ENCODE peak calls at places on chromosomes 6 and 20, in four cellular contexts. J, K, C and Y are unnamed samples.
A peak's percentile ranks its signal among the peaks of the same experiment; 100 is the strongest.

GRCh38 chr6:52089758-52090348 is 2.4 kb upstream of the PKHD1 start:
- DNase-seq in K (peak; percentile 57), J (no peak), C (no peak), Y (no peak)

GRCh38 chr6:146620655-146621054 is 21.9 kb downstream of the ADGB start:
- DNase-seq in K (no peak), J (no peak), C (no peak), Y (no peak)

GRCh38 chr20:17498181-17498580 is 33.0 kb downstream of the BFSP1 start:
- DNase-seq in C (no peak), J (peak; percentile 25), K (peak; percentile 10), Y (no peak)

GRCh38 chr20:44540834-44541233 is 19.0 kb upstream of the SERINC3 start:
- DNase-seq in C (no peak), K (no peak), J (peak; percentile 42), Y (no peak)

GRCh38 chr6:170584954-170585498 is 589 bp upstream of the PDCD2 start:
- DNase-seq in J (no peak), C (no peak), K (no peak), Y (no peak)

GRCh38 chr6:33785766-33786165 is 3.2 kb downstream of the LEMD2 start:
- DNase-seq in C (peak; percentile 83), J (peak; percentile 92), K (no peak), Y (no peak)

GRCh38 chr20:50366270-50367103 is 143.7 kb upstream of the PTPN1 start:
- DNase-seq in K (peak; percentile 88), J (no peak), C (no peak), Y (no peak)

GRCh38 chr20:24721891-24722530 is 227.1 kb upstream of the CST7 start:
- DNase-seq in K (peak; percentile 4), J (no peak), C (no peak), Y (no peak)

GRCh38 chr6:105921781-105922180 is 164.4 kb upstream of the PRDM1 start:
- DNase-seq in C (no peak), J (no peak), K (no peak), Y (no peak)

GRCh38 chr6:42154461-42155209 is 12.2 kb upstream of the C6orf132 start:
- DNase-seq in C (no peak), K (no peak), J (no peak), Y (no peak)

GRCh38 chr6:166615059-166615770 is 11.8 kb downstream of the RPS6KA2 start:
- DNase-seq in C (no peak), J (no peak), K (no peak), Y (no peak)

DNA sequence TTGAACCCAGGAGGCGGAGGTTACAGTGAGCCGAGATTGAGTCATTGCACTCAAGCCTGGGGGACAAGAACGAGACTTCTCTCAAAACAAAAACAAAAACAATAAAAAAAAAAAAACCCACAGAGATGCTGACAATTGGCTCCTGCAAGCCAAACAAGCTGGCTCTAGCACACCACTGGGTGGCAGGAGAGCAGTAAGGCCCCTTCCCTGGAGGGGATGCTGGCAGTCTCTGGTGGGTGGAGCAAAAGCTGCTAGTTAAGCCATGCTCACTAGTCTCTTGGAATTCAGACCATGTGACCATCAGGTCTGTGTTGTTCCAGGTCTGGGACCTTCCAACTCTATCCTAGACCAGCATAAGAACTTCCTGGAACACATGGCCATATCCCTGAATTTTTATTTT is 18.9 kb upstream of the DSN1 start:
- DNase-seq in C (no peak), J (peak; percentile 76), K (no peak), Y (no peak)
- TF ChIP-seq CTCF in C (peak; percentile 59), J (peak; percentile 73), K (no peak), Y (no peak)

DNA sequence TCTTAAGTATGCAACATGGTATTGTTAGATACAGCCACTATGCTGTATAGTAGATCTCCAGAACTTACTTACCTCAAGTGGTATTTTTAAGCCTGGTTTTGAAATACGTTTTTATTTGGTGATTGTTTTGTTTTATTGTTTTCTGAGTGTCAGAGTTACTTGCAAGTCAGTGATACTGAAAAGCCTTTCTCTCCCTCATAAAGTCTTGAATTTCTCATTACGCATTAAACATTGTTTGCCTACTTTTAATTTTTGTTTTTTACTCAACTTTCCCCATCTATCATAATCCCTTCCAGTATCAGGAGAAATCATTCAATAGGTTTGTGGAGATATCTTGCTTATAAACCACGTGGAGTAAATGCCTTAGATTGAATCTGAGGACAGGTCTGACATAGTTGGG is 214.9 kb downstream of the DOK5 start:
- DNase-seq in C (no peak), K (no peak), J (no peak), Y (no peak)
- TF ChIP-seq CTCF in C (no peak), K (no peak), J (no peak), Y (no peak)

GRCh38 chr20:45882469-45883099 is 1.6 kb downstream of the ZSWIM1 start:
- DNase-seq in J (no peak), K (no peak), C (no peak), Y (no peak)
- TF ChIP-seq CTCF in J (no peak), K (no peak), C (no peak), Y (no peak)

GRCh38 chr6:66496659-66497058 is 789.6 kb upstream of the EYS start:
- DNase-seq in C (no peak), K (no peak), J (no peak), Y (no peak)
- TF ChIP-seq CTCF in C (no peak), K (no peak), J (peak; percentile 18), Y (no peak)

DNA sequence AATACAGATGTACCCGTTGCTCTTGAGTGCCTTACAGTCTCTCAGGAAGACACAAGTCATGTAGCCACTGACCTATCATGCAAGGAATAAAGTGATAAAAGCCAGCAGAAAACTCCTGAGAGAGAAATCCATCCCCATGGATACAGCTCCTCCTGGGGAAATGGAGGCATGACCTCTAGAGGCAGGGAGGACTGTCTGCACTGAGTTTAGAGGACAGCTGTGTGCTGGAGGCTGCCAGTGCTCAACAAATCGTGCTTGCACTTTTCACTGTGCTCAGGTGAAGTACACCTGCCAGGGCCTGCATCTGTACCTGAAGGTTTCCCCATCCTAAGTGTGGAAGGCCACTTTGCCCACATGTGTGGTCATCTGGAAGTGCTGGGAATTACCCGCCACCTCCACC is 12.1 kb downstream of the CD93 start:
- DNase-seq in J (no peak), K (no peak), C (no peak), Y (no peak)
- TF ChIP-seq CTCF in J (no peak), K (no peak), C (no peak), Y (no peak)

GRCh38 chr6:163948250-163948649 is 533.7 kb downstream of the QKI start:
- DNase-seq in C (no peak), J (no peak), K (no peak), Y (no peak)

GRCh38 chr6:163950159-163950558 is 535.6 kb downstream of the QKI start:
- DNase-seq in C (no peak), J (no peak), K (no peak), Y (no peak)

GRCh38 chr6:163947276-163947675 is 532.8 kb downstream of the QKI start:
- DNase-seq in C (no peak), K (no peak), J (no peak), Y (no peak)

GRCh38 chr6:163951326-163951725 is 536.8 kb downstream of the QKI start:
- DNase-seq in K (no peak), J (no peak), C (no peak), Y (no peak)

DNA sequence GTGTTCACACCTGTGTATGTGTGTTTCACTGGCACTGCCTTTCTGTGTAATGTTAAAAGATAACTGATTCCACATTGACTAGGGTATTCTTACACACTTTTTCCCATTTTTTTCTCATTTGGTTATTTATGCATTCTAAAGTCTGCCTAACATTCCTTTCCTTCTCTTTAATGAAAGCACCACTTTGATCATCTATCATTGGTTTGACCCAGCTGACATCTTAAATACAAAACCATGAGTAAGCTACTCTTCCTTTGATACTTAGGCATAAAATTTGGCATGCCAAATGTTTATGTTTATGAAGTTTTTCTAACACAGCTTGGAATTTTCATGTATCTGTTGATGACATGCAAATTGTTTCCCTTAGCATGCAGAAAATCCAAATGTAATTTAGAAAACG is 534.8 kb downstream of the QKI start:
- DNase-seq in J (no peak), K (no peak), C (no peak), Y (no peak)
- TF ChIP-seq CTCF in J (no peak), K (no peak), C (no peak), Y (no peak)